ENCODE peak calls at places on chromosomes 16 and 17, in four cellular contexts. L is mesendoderm, H is H9, J is H1. W is an unnamed sample.

GRCh38 chr16:78932395-78932794 is 668.1 kb downstream of the MAF start:
- DNase-seq in L (no peak), H (no peak), J (no peak), W (no peak)

GRCh38 chr17:385195-385835 is 32.7 kb upstream of the RPH3AL start:
- DNase-seq in L (peak), H (peak), J (peak), W (no peak)

GRCh38 chr17:158379-158778 is 21.0 kb downstream of the SCGB1C2 start:
- DNase-seq in L (no peak), H (no peak), J (no peak), W (no peak)

GRCh38 chr17:7559307-7560171 is 989 bp downstream of the TNFSF13 start:
- DNase-seq in L (no peak), H (no peak), J (no peak), W (no peak)

GRCh38 chr17:75077490-75078096 is 10.2 kb upstream of the SLC16A5 start:
- DNase-seq in L (no peak), H (peak), J (no peak), W (no peak)

GRCh38 chr17:45146166-45146565 is 2.1 kb upstream of the HEXIM1 start:
- DNase-seq in L (no peak), H (no peak), J (no peak), W (no peak)

GRCh38 chr17:65931246-65932149 is 260.4 kb downstream of the CEP112 start:
- DNase-seq in L (no peak), H (no peak), J (no peak), W (no peak)

GRCh38 chr17:32523017-32523680 is 36.4 kb downstream of the CDK5R1 start:
- DNase-seq in L (peak), H (no peak), J (no peak), W (no peak)

GRCh38 chr16:48053346-48053745 is 102.4 kb downstream of the ABCC12 start:
- DNase-seq in L (peak), H (peak), J (peak), W (no peak)

GRCh38 chr17:27489045-27489715 is 32.9 kb downstream of the KSR1 start:
- DNase-seq in L (no peak), H (no peak), J (no peak), W (no peak)

GRCh38 chr17:82876149-82876548 is 36.3 kb upstream of the ZNF750 start:
- DNase-seq in L (peak), H (no peak), J (no peak), W (peak)

GRCh38 chr17:8360751-8361150 is 15.8 kb downstream of the KRABD2 start:
- DNase-seq in L (no peak), H (no peak), J (no peak), W (no peak)

GRCh38 chr17:246226-246625 is 64.8 kb upstream of the DOC2B start:
- DNase-seq in L (no peak), H (no peak), J (no peak), W (no peak)

GRCh38 chr17:39107973-39108372 is 43.5 kb downstream of the PLXDC1 start:
- DNase-seq in L (no peak), H (peak), J (no peak), W (no peak)

GRCh38 chr17:32382526-32383223 is 32.7 kb downstream of the ZNF207 start:
- DNase-seq in L (no peak), H (no peak), J (no peak), W (no peak)

GRCh38 chr16:87963400-87963799 is 12.2 kb downstream of the BANP start:
- DNase-seq in L (no peak), H (no peak), J (no peak), W (peak)

GRCh38 chr16:63613701-63614100 is 1508.2 kb downstream of the CDH11 start:
- DNase-seq in L (no peak), H (no peak), J (no peak), W (no peak)

GRCh38 chr17:22454070-22454999 is 762.0 kb downstream of the KCNJ18 start:
- DNase-seq in L (no peak), H (no peak), J (no peak), W (no peak)

GRCh38 chr16:72203401-72203800 is 31.4 kb upstream of the PMFBP1 start:
- DNase-seq in L (no peak), H (no peak), J (no peak), W (no peak)

GRCh38 chr17:41772218-41772585 is 14.3 kb downstream of the JUP start:
- DNase-seq in L (peak), H (peak), J (peak), W (no peak)

GRCh38 chr16:87598431-87598830 is 3.9 kb upstream of the JPH3 start:
- DNase-seq in L (no peak), H (no peak), J (no peak), W (no peak)

GRCh38 chr17:64262422-64263260 is at the start of gene TEX2:
- DNase-seq in L (no peak), H (peak), J (peak), W (no peak)

GRCh38 chr16:27406729-27407128 is 4.8 kb downstream of the IL21R start:
- DNase-seq in L (no peak), H (no peak), J (no peak), W (no peak)

GRCh38 chr16:1800703-1801102 is 7.2 kb upstream of the IGFALS start:
- DNase-seq in L (no peak), H (no peak), J (no peak), W (no peak)

GRCh38 chr17:44097110-44097810 is 26.2 kb downstream of the HDAC5 start:
- DNase-seq in L (no peak), H (no peak), J (no peak), W (peak)

GRCh38 chr16:22366889-22367288 is 7.5 kb downstream of the CDR2 start:
- DNase-seq in L (no peak), H (no peak), J (no peak), W (no peak)

GRCh38 chr17:79738643-79739042 is 7.9 kb downstream of the ENPP7 start:
- DNase-seq in L (no peak), H (no peak), J (no peak), W (no peak)

GRCh38 chr17:79739148-79740062 is 8.7 kb downstream of the ENPP7 start:
- DNase-seq in L (no peak), H (no peak), J (no peak), W (no peak)

GRCh38 chr17:79741751-79742588 is 11.2 kb downstream of the ENPP7 start:
- DNase-seq in L (peak), H (peak), J (peak), W (no peak)

GRCh38 chr17:79741401-79741750 is 10.6 kb downstream of the ENPP7 start:
- DNase-seq in L (no peak), H (no peak), J (no peak), W (no peak)

GRCh38 chr17:79740413-79740812 is 9.7 kb downstream of the ENPP7 start:
- DNase-seq in L (peak), H (no peak), J (no peak), W (no peak)
- H3K4me2 ChIP-seq in L (no peak), H (no peak), J (no peak), W (no peak)

DNA sequence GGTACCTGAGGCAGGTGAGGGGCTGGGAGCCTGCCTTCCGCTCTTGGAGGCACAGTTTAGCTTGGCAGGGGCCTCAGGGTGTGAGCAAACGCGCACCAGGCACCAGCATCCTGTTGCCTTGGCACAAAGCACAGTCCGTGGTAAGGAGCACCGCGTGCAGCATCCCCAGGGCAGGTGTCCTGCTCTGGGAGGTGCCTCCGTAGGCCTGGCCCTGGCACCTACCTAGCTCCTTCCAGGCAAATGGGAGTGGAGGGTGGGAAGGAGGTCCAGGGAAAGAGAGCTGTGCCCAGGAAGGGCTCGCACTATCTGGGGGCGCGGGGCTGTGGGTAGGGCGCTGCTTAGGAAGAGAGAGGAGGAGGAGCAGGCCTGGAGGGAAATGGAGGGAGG is 3.1 kb upstream of the GSE1 start:
- DNase-seq in L (no peak), H (no peak), J (no peak), W (no peak)
- H3K27ac ChIP-seq in L (peak), H (no peak), J (no peak), W (no peak)

GRCh38 chr16:21100447-21100846 is 50.2 kb downstream of the DNAH3 start:
- DNase-seq in L (no peak), H (no peak), J (no peak), W (no peak)
- H3K4me2 ChIP-seq in L (no peak), H (no peak), J (no peak), W (no peak)

DNA sequence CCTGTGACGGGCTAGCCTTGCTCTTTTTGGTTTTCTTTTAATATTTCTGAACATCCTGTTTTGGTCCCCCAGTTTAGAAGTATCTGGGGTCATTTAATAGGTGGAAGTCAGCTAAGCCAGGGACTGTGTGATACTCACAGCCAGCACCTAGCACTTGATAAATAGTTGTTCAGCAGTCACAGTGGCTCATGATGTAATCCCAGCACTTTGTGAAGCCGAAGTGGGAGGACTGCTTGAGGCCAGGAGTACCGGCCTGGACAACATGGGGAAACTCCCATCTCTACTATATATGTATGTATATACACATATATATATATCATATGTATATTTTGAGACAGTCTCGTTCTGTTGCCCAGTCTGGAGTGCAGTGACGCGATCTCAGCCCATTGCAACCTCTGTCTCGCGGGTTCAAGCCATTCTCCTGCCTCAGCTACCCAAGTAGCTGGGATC is 1.8 kb upstream of the ZNRF1 start:
- DNase-seq in L (peak), H (no peak), J (no peak), W (no peak)
- H3K27ac ChIP-seq in L (no peak), H (no peak), J (no peak), W (no peak)

GRCh38 chr16:82972520-82972919 is 345.8 kb downstream of the CDH13 start:
- DNase-seq in L (no peak), H (no peak), J (no peak), W (no peak)

GRCh38 chr16:82971126-82971525 is 344.4 kb downstream of the CDH13 start:
- DNase-seq in L (no peak), H (no peak), J (no peak), W (no peak)

GRCh38 chr16:82963653-82964052 is 336.9 kb downstream of the CDH13 start:
- DNase-seq in L (no peak), H (no peak), J (no peak), W (no peak)

GRCh38 chr16:82965808-82966207 is 339.0 kb downstream of the CDH13 start:
- DNase-seq in L (no peak), H (no peak), J (no peak), W (no peak)

GRCh38 chr16:82967424-82967823 is 340.7 kb downstream of the CDH13 start:
- DNase-seq in L (no peak), H (no peak), J (no peak), W (no peak)
- H3K4me2 ChIP-seq in L (no peak), H (no peak), J (no peak), W (no peak)

DNA sequence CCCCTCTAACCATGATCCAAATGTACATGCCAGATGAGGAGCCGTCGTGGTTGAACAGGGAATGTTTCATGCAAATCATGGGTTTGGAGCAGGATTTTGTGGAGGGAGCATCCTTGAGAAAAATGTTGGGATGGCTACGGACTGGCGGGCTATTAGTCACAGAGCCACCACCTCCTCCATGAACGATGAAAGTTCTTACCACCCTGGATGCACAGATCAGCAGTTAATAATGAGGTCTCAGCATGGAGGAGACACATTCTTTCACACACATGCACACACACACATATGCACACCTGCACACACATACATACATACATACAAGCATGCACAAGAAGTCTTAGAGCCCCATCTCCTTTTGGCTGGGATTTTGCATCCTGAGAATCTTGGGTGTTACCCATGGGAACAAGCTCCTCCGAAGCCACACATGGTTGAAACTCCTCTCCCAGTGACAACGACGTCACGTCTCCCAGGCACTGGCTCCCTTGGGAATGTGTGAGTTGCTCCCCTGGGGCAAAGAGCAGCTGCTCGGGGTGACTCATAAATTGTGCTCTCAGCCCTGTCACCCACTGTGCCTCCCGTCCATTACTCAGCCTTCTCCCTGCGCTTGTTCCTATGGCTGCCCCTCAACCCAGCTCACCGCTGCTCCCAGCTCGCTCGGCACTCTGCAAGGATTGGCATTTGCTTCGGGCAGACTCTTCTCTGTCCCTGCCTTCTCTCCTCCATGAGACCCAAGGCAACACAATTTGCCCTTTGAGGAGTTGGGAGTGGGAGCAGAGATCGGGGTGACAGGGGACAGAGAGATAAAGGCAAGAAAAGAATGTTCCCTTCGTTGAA is 344.6 kb downstream of the SOX9 start:
- DNase-seq in L (peak), H (peak), J (no peak), W (peak)
- H3K27ac ChIP-seq in L (no peak), H (no peak), J (no peak), W (peak)

DNA sequence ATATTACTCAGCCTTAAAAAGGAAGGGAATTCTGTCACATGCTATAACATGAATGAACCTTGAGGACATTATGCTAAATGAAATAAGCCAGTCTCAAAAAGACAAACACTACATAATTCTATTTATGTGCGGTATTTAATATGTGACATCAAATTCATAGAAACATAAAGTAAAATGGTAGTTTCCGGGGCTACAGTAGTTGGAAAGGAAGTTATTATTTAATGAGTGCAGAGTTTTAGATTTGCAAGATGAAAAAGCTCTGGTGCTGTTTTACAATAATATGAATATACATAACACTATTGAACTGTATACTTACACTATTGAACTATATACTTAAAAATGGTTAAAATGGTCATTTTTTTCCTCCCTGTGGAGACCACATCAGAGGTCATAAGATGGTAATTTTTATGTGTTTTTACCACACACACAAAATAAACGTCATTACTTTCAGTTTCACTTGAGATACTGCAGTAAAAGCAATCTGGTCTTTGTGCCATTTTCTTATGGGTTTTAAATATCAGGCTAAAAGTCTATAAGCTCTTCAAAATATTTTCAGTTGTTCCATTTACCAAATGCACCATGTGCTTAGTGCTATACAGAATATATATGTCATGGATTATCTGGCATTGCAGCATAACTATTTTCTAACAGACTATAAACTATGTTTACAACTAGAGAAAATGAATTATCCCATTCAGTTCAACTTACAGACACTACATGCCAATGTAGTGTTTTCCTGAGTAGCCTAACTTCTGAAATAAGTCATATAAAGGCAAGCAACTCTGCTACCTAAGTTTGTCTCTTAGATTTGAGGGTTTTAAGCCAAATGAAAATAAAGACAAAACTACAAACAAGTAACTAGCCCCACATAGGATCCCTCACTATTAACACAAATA is 90.9 kb downstream of the SPAG9 start:
- DNase-seq in L (no peak), H (no peak), J (no peak), W (no peak)
- H3K4me2 ChIP-seq in L (no peak), H (no peak), J (no peak), W (peak)